ENCODE peak calls at places on chromosomes 1 and 21, in nine cellular contexts. One of them, this sample, is unnamed.

GRCh38 chr1:153627797-153628626 is at the start of gene S100A1:
- DNase-seq in A549: peak; percentile 35
- DNase-seq in skeletal muscle cell: no peak
- DNase-seq in HL-60: no peak
- DNase-seq in activated naive CD4-positive, alpha-beta T cell treated with anti-CD3 and anti-CD28 coated beads for 36 hours: no peak
- DNase-seq in stimulated activated effector memory CD8-positive, alpha-beta T cell treated with anti-CD3 and anti-CD28 coated beads, Interleukin-12 subunit alpha, Interleukin-12 subunit beta, amount 100 ng/mL, for 72 hours: no peak
- DNase-seq in thoracic aorta: no peak
- DNase-seq in KBM-7: no peak
- DNase-seq in NCI-H1105: no peak
- DNase-seq in this sample: no peak

GRCh38 chr1:61654067-61654466 is 70.9 kb downstream of the TM2D1 start:
- DNase-seq in A549: no peak
- DNase-seq in skeletal muscle cell: no peak
- DNase-seq in HL-60: no peak
- DNase-seq in activated naive CD4-positive, alpha-beta T cell treated with anti-CD3 and anti-CD28 coated beads for 36 hours: no peak
- DNase-seq in stimulated activated effector memory CD8-positive, alpha-beta T cell treated with anti-CD3 and anti-CD28 coated beads, Interleukin-12 subunit alpha, Interleukin-12 subunit beta, amount 100 ng/mL, for 72 hours: no peak
- DNase-seq in thoracic aorta: no peak
- DNase-seq in KBM-7: no peak
- DNase-seq in NCI-H1105: no peak
- DNase-seq in this sample: no peak

GRCh38 chr21:45356653-45357435 is 48.1 kb upstream of the COL18A1 start:
- DNase-seq in A549: no peak
- DNase-seq in skeletal muscle cell: no peak
- DNase-seq in HL-60: no peak
- DNase-seq in activated naive CD4-positive, alpha-beta T cell treated with anti-CD3 and anti-CD28 coated beads for 36 hours: no peak
- DNase-seq in stimulated activated effector memory CD8-positive, alpha-beta T cell treated with anti-CD3 and anti-CD28 coated beads, Interleukin-12 subunit alpha, Interleukin-12 subunit beta, amount 100 ng/mL, for 72 hours: no peak
- DNase-seq in thoracic aorta: no peak
- DNase-seq in KBM-7: no peak
- DNase-seq in NCI-H1105: no peak
- DNase-seq in this sample: no peak

GRCh38 chr21:42663860-42664535 is 10.6 kb downstream of the PDE9A start:
- DNase-seq in A549: no peak
- DNase-seq in skeletal muscle cell: no peak
- DNase-seq in HL-60: no peak
- DNase-seq in activated naive CD4-positive, alpha-beta T cell treated with anti-CD3 and anti-CD28 coated beads for 36 hours: no peak
- DNase-seq in stimulated activated effector memory CD8-positive, alpha-beta T cell treated with anti-CD3 and anti-CD28 coated beads, Interleukin-12 subunit alpha, Interleukin-12 subunit beta, amount 100 ng/mL, for 72 hours: no peak
- DNase-seq in thoracic aorta: no peak
- DNase-seq in KBM-7: no peak
- DNase-seq in NCI-H1105: no peak
- DNase-seq in this sample: no peak

GRCh38 chr1:245937316-245938045 is 569.6 kb downstream of the SMYD3 start:
- DNase-seq in A549: no peak
- DNase-seq in skeletal muscle cell: no peak
- DNase-seq in HL-60: no peak
- DNase-seq in activated naive CD4-positive, alpha-beta T cell treated with anti-CD3 and anti-CD28 coated beads for 36 hours: no peak
- DNase-seq in stimulated activated effector memory CD8-positive, alpha-beta T cell treated with anti-CD3 and anti-CD28 coated beads, Interleukin-12 subunit alpha, Interleukin-12 subunit beta, amount 100 ng/mL, for 72 hours: no peak
- DNase-seq in thoracic aorta: no peak
- DNase-seq in KBM-7: no peak
- DNase-seq in NCI-H1105: no peak
- DNase-seq in this sample: no peak

GRCh38 chr1:248786106-248786665 is 30.6 kb upstream of the LYPD8 start:
- DNase-seq in A549: peak; percentile 39
- DNase-seq in skeletal muscle cell: no peak
- DNase-seq in HL-60: peak; percentile 87
- DNase-seq in activated naive CD4-positive, alpha-beta T cell treated with anti-CD3 and anti-CD28 coated beads for 36 hours: no peak
- DNase-seq in stimulated activated effector memory CD8-positive, alpha-beta T cell treated with anti-CD3 and anti-CD28 coated beads, Interleukin-12 subunit alpha, Interleukin-12 subunit beta, amount 100 ng/mL, for 72 hours: no peak
- DNase-seq in thoracic aorta: no peak
- DNase-seq in KBM-7: no peak
- DNase-seq in NCI-H1105: no peak
- DNase-seq in this sample: no peak

GRCh38 chr1:90708826-90709225 is 8.3 kb downstream of the BARHL2 start:
- DNase-seq in A549: no peak
- DNase-seq in skeletal muscle cell: no peak
- DNase-seq in HL-60: no peak
- DNase-seq in activated naive CD4-positive, alpha-beta T cell treated with anti-CD3 and anti-CD28 coated beads for 36 hours: no peak
- DNase-seq in stimulated activated effector memory CD8-positive, alpha-beta T cell treated with anti-CD3 and anti-CD28 coated beads, Interleukin-12 subunit alpha, Interleukin-12 subunit beta, amount 100 ng/mL, for 72 hours: no peak
- DNase-seq in thoracic aorta: no peak
- DNase-seq in KBM-7: no peak
- DNase-seq in NCI-H1105: no peak
- DNase-seq in this sample: no peak

GRCh38 chr1:34740161-34740875 is 14.5 kb upstream of the GJB5 start:
- DNase-seq in A549: no peak
- DNase-seq in skeletal muscle cell: no peak
- DNase-seq in HL-60: no peak
- DNase-seq in activated naive CD4-positive, alpha-beta T cell treated with anti-CD3 and anti-CD28 coated beads for 36 hours: no peak
- DNase-seq in stimulated activated effector memory CD8-positive, alpha-beta T cell treated with anti-CD3 and anti-CD28 coated beads, Interleukin-12 subunit alpha, Interleukin-12 subunit beta, amount 100 ng/mL, for 72 hours: no peak
- DNase-seq in thoracic aorta: no peak
- DNase-seq in KBM-7: no peak
- DNase-seq in NCI-H1105: no peak
- DNase-seq in this sample: no peak

GRCh38 chr1:214989341-214989740 is 93.2 kb upstream of the KCNK2 start:
- DNase-seq in A549: no peak
- DNase-seq in skeletal muscle cell: peak; percentile 69
- DNase-seq in HL-60: no peak
- DNase-seq in activated naive CD4-positive, alpha-beta T cell treated with anti-CD3 and anti-CD28 coated beads for 36 hours: no peak
- DNase-seq in stimulated activated effector memory CD8-positive, alpha-beta T cell treated with anti-CD3 and anti-CD28 coated beads, Interleukin-12 subunit alpha, Interleukin-12 subunit beta, amount 100 ng/mL, for 72 hours: no peak
- DNase-seq in thoracic aorta: no peak
- DNase-seq in KBM-7: no peak
- DNase-seq in NCI-H1105: no peak
- DNase-seq in this sample: no peak

GRCh38 chr1:191582169-191582568 is 576.1 kb upstream of the RGS18 start:
- DNase-seq in A549: no peak
- DNase-seq in skeletal muscle cell: no peak
- DNase-seq in HL-60: no peak
- DNase-seq in activated naive CD4-positive, alpha-beta T cell treated with anti-CD3 and anti-CD28 coated beads for 36 hours: no peak
- DNase-seq in stimulated activated effector memory CD8-positive, alpha-beta T cell treated with anti-CD3 and anti-CD28 coated beads, Interleukin-12 subunit alpha, Interleukin-12 subunit beta, amount 100 ng/mL, for 72 hours: no peak
- DNase-seq in thoracic aorta: no peak
- DNase-seq in KBM-7: peak; percentile 79
- DNase-seq in NCI-H1105: no peak
- DNase-seq in this sample: no peak

This sample was measured in Calu3.